ENCODE peak calls at places on chromosome 20, in four cellular contexts. V is activated CD4-positive, alpha-beta T cell treated with anti-CD3 and anti-CD28 coated beads, Interleukin-2, amount 50 U/mL, for 48 hours; F is activated naive CD4-positive, alpha-beta T cell treated with anti-CD3 and anti-CD28 coated beads for 36 hours; C is ovary. T is an unnamed sample.

GRCh38 chr20:63222541-63222940 is 6.6 kb upstream of the YTHDF1 start:
- DNase-seq in V (no peak), F (no peak), C (no peak), T (peak; percentile 12)

GRCh38 chr20:44319880-44320422 is 8.9 kb upstream of the FITM2 start:
- DNase-seq in V (no peak), F (no peak), C (no peak), T (no peak)

GRCh38 chr20:13302647-13303425 is 81.8 kb downstream of the ISM1 start:
- DNase-seq in V (peak; percentile 61), F (peak; percentile 67), C (no peak), T (no peak)

GRCh38 chr20:25296094-25297093 is 48.5 kb downstream of the PYGB start:
- DNase-seq in V (peak; percentile 35), F (peak; percentile 49), C (no peak), T (no peak)

GRCh38 chr20:37649017-37649416 is 44.8 kb upstream of the CTNNBL1 start:
- DNase-seq in V (no peak), F (no peak), C (no peak), T (no peak)

GRCh38 chr20:845967-846893 is 12.7 kb downstream of the FAM110A start:
- DNase-seq in V (no peak), F (peak; percentile 22), C (no peak), T (no peak)

GRCh38 chr20:9978395-9979004 is 56.3 kb upstream of the ANKEF1 start:
- DNase-seq in V (peak; percentile 15), F (peak; percentile 57), C (peak; percentile 17), T (no peak)

GRCh38 chr20:33983371-33983770 is 10.3 kb upstream of the RALY start:
- DNase-seq in V (no peak), F (no peak), C (no peak), T (no peak)

GRCh38 chr20:61356171-61356570 is 104.1 kb downstream of the CDH4 start:
- DNase-seq in V (no peak), F (no peak), C (no peak), T (no peak)

GRCh38 chr20:23206995-23207394 is 120.9 kb upstream of the CD93 start:
- DNase-seq in V (no peak), F (no peak), C (no peak), T (no peak)

GRCh38 chr20:43949741-43950618 is 35.3 kb downstream of the TOX2 start:
- DNase-seq in V (peak; percentile 80), F (peak; percentile 75), C (no peak), T (peak; percentile 54)

GRCh38 chr20:49717693-49718092 is 4.0 kb upstream of the B4GALT5 start:
- DNase-seq in V (no peak), F (peak; percentile 52), C (no peak), T (no peak)

GRCh38 chr20:58461899-58462298 is 53.3 kb downstream of the APCDD1L start:
- DNase-seq in V (no peak), F (no peak), C (no peak), T (no peak)

GRCh38 chr20:13426870-13427269 is 205.8 kb downstream of the ISM1 start:
- DNase-seq in V (no peak), F (no peak), C (no peak), T (no peak)

GRCh38 chr20:38426006-38426405 is 9.1 kb downstream of the SNHG17 start:
- DNase-seq in V (peak; percentile 35), F (peak; percentile 22), C (no peak), T (no peak)

GRCh38 chr20:14888172-14888571 is 550.8 kb upstream of the FLRT3 start:
- DNase-seq in V (no peak), F (no peak), C (no peak), T (no peak)

GRCh38 chr20:37990571-37991151 is 42.6 kb downstream of the TTI1 start:
- DNase-seq in V (peak; percentile 74), F (peak; percentile 54), C (no peak), T (peak; percentile 82)

GRCh38 chr20:57030611-57031600 is 235.5 kb downstream of the BMP7 start:
- DNase-seq in V (no peak), F (no peak), C (no peak), T (no peak)

GRCh38 chr20:431012-431904 is 23.2 kb downstream of the RBCK1 start:
- DNase-seq in V (peak; percentile 55), F (peak; percentile 75), C (no peak), T (peak; percentile 52)

GRCh38 chr20:38873050-38873581 is 53.1 kb upstream of the FAM83D start:
- DNase-seq in V (peak; percentile 88), F (peak; percentile 90), C (no peak), T (no peak)

GRCh38 chr20:63934271-63935068 is 21.7 kb downstream of the UCKL1 start:
- DNase-seq in V (no peak), F (no peak), C (no peak), T (peak; percentile 37)